ENCODE peak calls at places on chromosomes 3 and 15, in ten cellular contexts. Y, W, F, Q, I, G, U, V, A and X are unnamed samples.

GRCh38 chr15:36778516-36778915 is 199.1 kb downstream of the CDIN1 start:
- DNase-seq in Y (no peak), W (no peak), F (no peak), Q (no peak), I (no peak), G (no peak), U (peak; percentile 41), V (no peak), A (no peak), X (no peak)

GRCh38 chr15:74245342-74245931 is 9.3 kb downstream of the CCDC33 start:
- DNase-seq in Y (no peak), W (peak; percentile 78), F (peak; percentile 67), Q (no peak), I (no peak), G (peak; percentile 46), U (no peak), V (no peak), A (no peak), X (no peak)

GRCh38 chr15:66287461-66288055 is 5.8 kb upstream of the DIS3L start:
- DNase-seq in Y (no peak), W (no peak), F (no peak), Q (no peak), I (no peak), G (no peak), U (no peak), V (no peak), A (peak; percentile 17), X (no peak)

GRCh38 chr15:65055201-65055870 is 10.1 kb downstream of the SLC51B start:
- DNase-seq in Y (peak; percentile 51), W (no peak), F (no peak), Q (peak; percentile 75), I (no peak), G (no peak), U (no peak), V (no peak), A (peak; percentile 42), X (no peak)

GRCh38 chr3:8518138-8518537 is 16.5 kb downstream of the LMCD1 start:
- DNase-seq in Y (no peak), W (no peak), F (no peak), Q (no peak), I (no peak), G (no peak), U (no peak), V (no peak), A (no peak), X (no peak)

GRCh38 chr3:10558726-10559125 is 53.3 kb upstream of the ATP2B2 start:
- DNase-seq in Y (no peak), W (no peak), F (no peak), Q (no peak), I (no peak), G (no peak), U (no peak), V (no peak), A (no peak), X (no peak)

GRCh38 chr15:82602195-82602594 is 45.0 kb downstream of the CPEB1 start:
- DNase-seq in Y (no peak), W (no peak), F (no peak), Q (no peak), I (no peak), G (no peak), U (no peak), V (no peak), A (no peak), X (no peak)

GRCh38 chr3:123336001-123336400 is 112.9 kb downstream of the ADCY5 start:
- DNase-seq in Y (no peak), W (no peak), F (no peak), Q (no peak), I (peak; percentile 7), G (no peak), U (no peak), V (no peak), A (no peak), X (no peak)

GRCh38 chr3:179063945-179064560 is 7.6 kb downstream of the ZMAT3 start:
- DNase-seq in Y (no peak), W (no peak), F (no peak), Q (no peak), I (no peak), G (no peak), U (no peak), V (no peak), A (no peak), X (no peak)

GRCh38 chr15:43095243-43095642 is 10.6 kb downstream of the UBR1 start:
- DNase-seq in Y (no peak), W (no peak), F (no peak), Q (no peak), I (no peak), G (no peak), U (no peak), V (no peak), A (peak; percentile 28), X (no peak)

GRCh38 chr3:106299300-106300098 is 430.7 kb upstream of the CBLB start:
- DNase-seq in Y (no peak), W (no peak), F (no peak), Q (no peak), I (no peak), G (no peak), U (no peak), V (no peak), A (no peak), X (no peak)

GRCh38 chr15:81213982-81214381 is 17.3 kb downstream of the IL16 start:
- DNase-seq in Y (no peak), W (no peak), F (no peak), Q (no peak), I (no peak), G (no peak), U (no peak), V (no peak), A (no peak), X (no peak)

GRCh38 chr3:17190353-17191078 is 305.8 kb downstream of the PLCL2 start:
- DNase-seq in Y (no peak), W (no peak), F (no peak), Q (no peak), I (no peak), G (no peak), U (no peak), V (no peak), A (no peak), X (no peak)

GRCh38 chr3:109081746-109082510 is 36.0 kb downstream of the MORC1 start:
- DNase-seq in Y (no peak), W (peak; percentile 24), F (peak; percentile 72), Q (peak; percentile 28), I (no peak), G (peak; percentile 8), U (peak; percentile 10), V (no peak), A (peak; percentile 53), X (no peak)

GRCh38 chr3:136882575-136882974 is 20.6 kb downstream of the NCK1 start:
- DNase-seq in Y (no peak), W (no peak), F (no peak), Q (no peak), I (no peak), G (no peak), U (no peak), V (no peak), A (no peak), X (no peak)

GRCh38 chr15:33994005-33994615 is 25.8 kb downstream of the CHRM5 start:
- DNase-seq in Y (no peak), W (peak; percentile 44), F (peak; percentile 60), Q (no peak), I (no peak), G (peak; percentile 18), U (no peak), V (no peak), A (peak; percentile 22), X (no peak)

GRCh38 chr3:135382621-135383020 is 582.9 kb upstream of the PPP2R3A start:
- DNase-seq in Y (no peak), W (no peak), F (no peak), Q (no peak), I (no peak), G (no peak), U (no peak), V (no peak), A (no peak), X (no peak)

GRCh38 chr3:119562307-119562961 is 3.0 kb upstream of the CD80 start:
- DNase-seq in Y (no peak), W (no peak), F (no peak), Q (no peak), I (no peak), G (no peak), U (no peak), V (peak; percentile 18), A (no peak), X (no peak)

GRCh38 chr3:88640581-88640980 is 466.8 kb upstream of the EPHA3 start:
- DNase-seq in Y (no peak), W (no peak), F (no peak), Q (no peak), I (no peak), G (no peak), U (no peak), V (no peak), A (no peak), X (no peak)

GRCh38 chr3:88641033-88641604 is 466.3 kb upstream of the EPHA3 start:
- DNase-seq in Y (no peak), W (no peak), F (no peak), Q (no peak), I (no peak), G (no peak), U (no peak), V (no peak), A (no peak), X (no peak)
- TF ChIP-seq CTCF in Y (no peak), W (no peak), F (peak; percentile 12), Q (no peak), I (peak; percentile 28), G (no peak), U (no peak), V (no peak), A (peak; percentile 1), X (no peak)

GRCh38 chr3:195823998-195824397 is 12.3 kb upstream of the MUC4 start:
- DNase-seq in Y (no peak), W (no peak), F (no peak), Q (no peak), I (no peak), G (no peak), U (no peak), V (no peak), A (peak; percentile 31), X (no peak)
- TF ChIP-seq CTCF in Y (no peak), W (no peak), F (peak; percentile 24), Q (no peak), I (no peak), G (no peak), U (no peak), V (no peak), A (no peak), X (no peak)

GRCh38 chr3:184874709-184875644 is 63.0 kb downstream of the VPS8 start:
- DNase-seq in Y (no peak), W (peak; percentile 30), F (no peak), Q (peak; percentile 23), I (no peak), G (peak; percentile 30), U (no peak), V (no peak), A (peak; percentile 36), X (no peak)
- TF ChIP-seq CTCF in Y (peak; percentile 38), W (peak; percentile 74), F (peak; percentile 85), Q (peak; percentile 54), I (peak; percentile 73), G (peak; percentile 85), U (peak; percentile 64), V (peak; percentile 66), A (peak; percentile 56), X (peak; percentile 69)

DNA sequence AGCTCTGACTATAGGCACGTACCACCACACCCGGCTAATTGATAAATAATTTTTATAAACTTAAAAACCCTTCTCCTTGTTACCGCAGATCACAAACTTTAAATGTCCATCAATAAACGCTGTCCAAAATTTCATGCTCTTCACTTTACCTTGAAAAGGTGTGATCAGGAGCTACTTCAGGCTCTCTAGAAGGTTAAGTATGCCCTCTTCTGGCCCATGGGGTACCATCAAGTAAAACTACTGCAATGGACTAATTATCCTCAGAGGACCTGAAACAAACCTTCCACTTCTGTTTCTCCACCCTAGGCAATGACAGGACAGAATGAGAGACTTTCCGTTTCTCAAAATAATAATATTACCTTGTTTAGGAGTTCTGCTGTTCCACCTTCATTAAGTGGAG is 9.2 kb downstream of the LZTFL1 start:
- DNase-seq in Y (no peak), W (no peak), F (no peak), Q (no peak), I (no peak), G (no peak), U (no peak), V (no peak), A (peak; percentile 63), X (no peak)
- TF ChIP-seq CTCF in Y (no peak), W (no peak), F (peak; percentile 69), Q (no peak), I (peak; percentile 57), G (peak; percentile 55), U (peak; percentile 48), V (peak; percentile 35), A (peak; percentile 62), X (peak; percentile 47)